ENCODE peak calls at places on chromosome 18, in four cellular contexts. U is ascending aorta, J is IMR-90, G is A549. K is an unnamed sample. For H3K4me1, the result is how much of the 10 kb centered on the place peaks cover.

GRCh38 chr18:61851940-61852451 is 40.8 kb downstream of the RNF152 start:
- DNase-seq in G (no peak), U (peak), J (peak), K (no peak)

GRCh38 chr18:10101293-10101701 is 187.5 kb downstream of the VAPA start:
- DNase-seq in U (peak), J (no peak), G (no peak), K (peak)

GRCh38 chr18:22913861-22914260 is 19.3 kb upstream of the RBBP8 start:
- DNase-seq in U (no peak), G (no peak), J (no peak), K (peak)

GRCh38 chr18:21163647-21164625 is 52.3 kb upstream of the ROCK1 start:
- DNase-seq in U (no peak), G (peak), J (peak), K (no peak)

GRCh38 chr18:4455113-4455811 is at the start of gene DLGAP1:
- DNase-seq in G (no peak), U (peak), J (no peak), K (peak)

GRCh38 chr18:5992381-5992780 is 97.1 kb upstream of the TMEM200C start:
- DNase-seq in G (no peak), U (no peak), J (no peak), K (peak)

GRCh38 chr18:26621161-26622026 is 73.0 kb upstream of the KCTD1 start:
- DNase-seq in U (no peak), J (no peak), G (peak), K (peak)

GRCh38 chr18:73975266-73975665 is 172.4 kb downstream of the FBXO15 start:
- DNase-seq in J (peak), U (no peak), G (no peak), K (no peak)

GRCh38 chr18:23311346-23312103 is 141.6 kb upstream of the RIOK3 start:
- DNase-seq in J (peak), G (no peak), U (peak), K (no peak)

GRCh38 chr18:31103423-31103822 is 1.2 kb upstream of the DSC2 start:
- DNase-seq in J (no peak), G (no peak), U (no peak), K (no peak)

GRCh38 chr18:75455249-75456183 is 28.0 kb upstream of the SMIM21 start:
- DNase-seq in U (no peak), J (peak), G (no peak), K (peak)

GRCh38 chr18:23369231-23369630 is 83.9 kb upstream of the RIOK3 start:
- DNase-seq in J (no peak), U (no peak), G (no peak), K (no peak)

GRCh38 chr18:62365420-62365819 is 40.3 kb downstream of the TNFRSF11A start:
- DNase-seq in G (no peak), J (no peak), U (no peak), K (no peak)

GRCh38 chr18:70418551-70419311 is 129.9 kb downstream of the SOCS6 start:
- DNase-seq in U (no peak), G (no peak), J (peak), K (no peak)

GRCh38 chr18:72869786-72870185 is 2.0 kb upstream of the NETO1 start:
- DNase-seq in U (no peak), J (no peak), G (no peak), K (peak)

GRCh38 chr18:38972571-38972970 is 1407.0 kb upstream of the CELF4 start:
- DNase-seq in J (no peak), G (no peak), U (no peak), K (no peak)

GRCh38 chr18:35189510-35189909 is 51.3 kb upstream of the ZNF397 start:
- DNase-seq in J (no peak), G (no peak), U (no peak), K (no peak)

GRCh38 chr18:13147146-13147545 is 71.4 kb upstream of the LDLRAD4 start:
- DNase-seq in U (no peak), J (no peak), G (no peak), K (no peak)

GRCh38 chr18:63150942-63151421 is 168.6 kb downstream of the BCL2 start:
- DNase-seq in U (no peak), J (no peak), G (no peak), K (no peak)

GRCh38 chr18:25544872-25545271 is 192.9 kb upstream of the ZNF521 start:
- DNase-seq in J (no peak), G (no peak), U (no peak), K (no peak)

GRCh38 chr18:21672868-21673267 is 31.7 kb downstream of the ABHD3 start:
- DNase-seq in U (peak), G (peak), J (peak), K (no peak)

GRCh38 chr18:55491606-55492005 is 96.4 kb downstream of the TCF4 start:
- DNase-seq in J (peak), U (no peak), G (no peak), K (no peak)

GRCh38 chr18:55487997-55488396 is 100.0 kb downstream of the TCF4 start:
- DNase-seq in G (no peak), U (no peak), J (peak), K (no peak)

GRCh38 chr18:55489034-55489741 is 98.8 kb downstream of the TCF4 start:
- DNase-seq in U (no peak), G (no peak), J (peak), K (no peak)

GRCh38 chr18:55488473-55488872 is 99.5 kb downstream of the TCF4 start:
- DNase-seq in U (no peak), G (no peak), J (peak), K (peak)

GRCh38 chr18:55489742-55490055 is 98.3 kb downstream of the TCF4 start:
- DNase-seq in U (no peak), J (peak), G (no peak), K (no peak)
- H3K4me1 ChIP-seq in U (under half), J (under half), G (under half), K (under half)

GRCh38 chr18:48741866-48742265 is 203.0 kb downstream of the CTIF start:
- DNase-seq in G (no peak), U (no peak), J (no peak), K (no peak)
- H3K27ac ChIP-seq in G (no peak), U (peak), J (peak), K (no peak)

GRCh38 chr18:49059028-49059670 is 108.4 kb upstream of the SMAD7 start:
- DNase-seq in J (peak), G (peak), U (no peak), K (peak)
- TF ChIP-seq CTCF in J (peak), G (peak), U (peak), K (peak)

GRCh38 chr18:57780318-57781127 is 22.6 kb downstream of the ATP8B1 start:
- DNase-seq in J (peak), G (peak), U (peak), K (no peak)
- H3K4me1 ChIP-seq in J (under half), G (half or more), U (under half), K (under half)

DNA sequence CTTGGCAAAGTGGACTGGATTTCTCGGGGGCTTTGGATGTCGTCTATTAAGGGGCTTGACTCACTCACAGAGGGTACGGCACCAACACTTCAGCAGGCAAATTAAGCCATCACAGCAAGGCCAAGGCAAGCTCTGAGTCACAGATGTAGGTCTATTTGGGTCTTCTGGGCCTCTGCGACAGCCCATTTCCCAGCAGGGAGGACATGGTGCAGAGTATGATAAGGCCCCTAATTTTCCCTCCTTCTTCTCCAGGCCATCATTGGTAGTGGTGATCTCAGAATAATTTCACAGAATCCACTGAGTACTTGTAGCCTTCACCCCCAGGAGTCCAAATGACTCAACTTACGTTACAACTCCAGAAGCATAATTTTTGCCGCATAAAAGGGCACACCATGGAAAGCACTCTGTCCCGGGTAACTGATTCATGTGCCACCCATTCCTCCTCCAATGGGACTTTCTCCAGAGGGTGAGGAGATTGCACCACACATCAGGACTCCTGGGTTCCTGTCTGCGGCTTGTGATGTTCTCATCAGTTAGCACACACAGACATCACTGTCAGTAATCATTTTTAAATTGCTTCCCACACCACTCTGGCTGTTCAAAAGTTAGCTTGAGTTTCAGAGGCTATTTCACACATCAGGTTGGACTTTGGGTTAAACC is 164.9 kb downstream of the TXNL1 start:
- DNase-seq in G (no peak), J (no peak), U (no peak), K (no peak)
- H3K27ac ChIP-seq in G (no peak), J (no peak), U (no peak), K (no peak)

K was measured in endodermal cell.